ENCODE peak calls at places on chromosomes 16 and 17, in five cellular contexts. One of them, this sample, is unnamed.

GRCh38 chr16:68446941-68447675 is 1.2 kb downstream of the SMPD3 start:
- DNase-seq in right lobe of liver: peak
- DNase-seq in AG04450: no peak
- DNase-seq in uterus: no peak
- DNase-seq in CD8-positive, alpha-beta T cell: no peak
- DNase-seq in this sample: no peak

GRCh38 chr17:31321481-31321880 is at the start of gene EVI2A:
- DNase-seq in AG04450: no peak
- DNase-seq in CD8-positive, alpha-beta T cell: peak
- DNase-seq in right lobe of liver: no peak
- DNase-seq in uterus: no peak
- DNase-seq in this sample: peak

GRCh38 chr17:77635176-77635575 is 323.3 kb upstream of the TNRC6C start:
- DNase-seq in AG04450: no peak
- DNase-seq in right lobe of liver: peak
- DNase-seq in CD8-positive, alpha-beta T cell: no peak
- DNase-seq in uterus: no peak
- DNase-seq in this sample: no peak

GRCh38 chr17:51613255-51613654 is 352.9 kb downstream of the UTP18 start:
- DNase-seq in AG04450: no peak
- DNase-seq in right lobe of liver: no peak
- DNase-seq in uterus: no peak
- DNase-seq in CD8-positive, alpha-beta T cell: no peak
- DNase-seq in this sample: no peak

GRCh38 chr17:33602981-33603380 is 309.9 kb upstream of the ASIC2 start:
- DNase-seq in right lobe of liver: no peak
- DNase-seq in uterus: no peak
- DNase-seq in CD8-positive, alpha-beta T cell: no peak
- DNase-seq in AG04450: no peak
- DNase-seq in this sample: peak

GRCh38 chr17:57696050-57696449 is 49.0 kb downstream of the CCDC182 start:
- DNase-seq in uterus: no peak
- DNase-seq in right lobe of liver: no peak
- DNase-seq in AG04450: no peak
- DNase-seq in CD8-positive, alpha-beta T cell: no peak
- DNase-seq in this sample: no peak

GRCh38 chr16:7397901-7398300 is 65.3 kb downstream of the RBFOX1 start:
- DNase-seq in right lobe of liver: no peak
- DNase-seq in AG04450: no peak
- DNase-seq in uterus: no peak
- DNase-seq in CD8-positive, alpha-beta T cell: no peak
- DNase-seq in this sample: no peak

GRCh38 chr17:29292992-29293889 is 707 bp downstream of the NUFIP2 start:
- DNase-seq in CD8-positive, alpha-beta T cell: peak
- DNase-seq in uterus: peak
- DNase-seq in right lobe of liver: peak
- DNase-seq in AG04450: no peak
- DNase-seq in this sample: peak

GRCh38 chr16:78563905-78564304 is 464.5 kb downstream of the WWOX start:
- DNase-seq in AG04450: no peak
- DNase-seq in uterus: no peak
- DNase-seq in CD8-positive, alpha-beta T cell: no peak
- DNase-seq in right lobe of liver: no peak
- DNase-seq in this sample: no peak

GRCh38 chr16:638034-638543 is 2.0 kb upstream of the METTL26 start:
- DNase-seq in right lobe of liver: no peak
- DNase-seq in AG04450: no peak
- DNase-seq in CD8-positive, alpha-beta T cell: no peak
- DNase-seq in uterus: no peak
- DNase-seq in this sample: no peak

DNA sequence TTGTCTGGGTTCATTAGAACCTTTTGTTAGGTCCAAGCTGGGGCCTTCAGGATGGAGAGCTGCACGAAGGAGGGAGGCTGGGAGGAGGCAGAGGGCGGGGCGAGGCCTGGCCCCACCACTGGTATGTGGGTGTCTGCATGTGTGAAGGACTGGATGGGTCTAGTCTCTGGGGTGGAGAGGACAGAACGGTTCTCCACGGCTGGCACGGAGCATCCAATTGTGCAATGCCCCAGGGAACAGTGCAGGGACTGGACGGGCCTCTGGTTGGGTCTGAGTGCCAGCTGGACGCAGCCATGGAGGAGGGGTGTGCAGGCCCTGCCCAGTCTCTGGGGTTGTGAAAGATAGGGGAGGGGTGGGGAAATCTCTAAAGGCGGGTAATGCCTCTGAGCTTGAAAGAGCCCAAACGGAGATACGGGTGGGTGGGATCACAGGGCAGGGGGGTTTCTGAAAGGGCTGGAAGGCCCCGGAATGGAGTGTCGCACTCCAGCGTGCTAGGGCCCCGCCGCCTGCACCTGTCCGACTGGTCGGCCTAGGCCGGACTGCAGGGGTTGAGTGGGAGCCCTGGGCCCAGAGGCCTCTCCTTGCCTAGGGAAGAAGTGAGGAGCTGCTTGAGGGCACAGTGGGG is 1.6 kb downstream of the PPL start:
- DNase-seq in AG04450: no peak
- DNase-seq in uterus: peak
- DNase-seq in CD8-positive, alpha-beta T cell: no peak
- DNase-seq in right lobe of liver: peak
- DNase-seq in this sample: no peak
- H3K4me3 ChIP-seq in AG04450: no peak
- H3K4me3 ChIP-seq in uterus: no peak
- H3K4me3 ChIP-seq in CD8-positive, alpha-beta T cell: no peak
- H3K4me3 ChIP-seq in right lobe of liver: peak
- H3K4me3 ChIP-seq in this sample: no peak

DNA sequence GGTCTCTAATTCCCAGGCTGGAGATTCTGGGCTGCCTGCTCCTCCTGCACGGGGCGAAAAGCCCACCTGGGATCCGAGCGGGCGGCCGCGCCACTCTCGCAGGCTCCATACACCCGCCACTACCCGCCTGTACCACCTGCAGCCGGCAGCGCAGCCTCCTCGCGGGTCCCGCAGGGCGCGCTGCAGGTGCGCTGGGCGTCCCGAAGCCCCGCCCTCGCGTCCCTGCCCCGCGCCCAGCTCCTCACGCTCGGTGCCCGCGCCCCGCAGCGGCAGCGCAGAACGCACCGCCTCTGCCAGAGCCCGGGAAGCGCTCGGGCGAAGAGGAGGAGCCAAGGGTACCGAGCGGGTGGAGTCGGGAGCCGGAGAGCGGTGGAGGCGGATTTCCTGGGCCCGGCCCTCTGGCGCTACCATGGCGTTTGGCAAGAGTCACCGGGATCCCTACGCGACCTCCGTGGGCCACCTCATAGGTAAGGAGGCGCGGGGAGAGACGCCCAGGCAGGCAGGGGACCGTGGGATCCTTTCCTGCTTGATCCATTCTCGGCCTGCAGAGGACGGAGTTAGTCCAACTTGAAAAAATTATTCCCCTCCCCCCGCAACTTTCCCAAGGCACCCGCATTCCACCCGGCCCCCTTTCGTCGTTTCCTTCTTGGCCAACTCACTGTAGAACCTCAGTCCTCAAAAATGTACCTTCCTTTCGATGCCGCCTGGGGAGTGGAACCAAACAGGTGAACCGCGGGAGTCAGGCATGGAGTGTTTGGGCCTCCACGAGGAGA is at the start of gene TOM1L1:
- DNase-seq in AG04450: peak
- DNase-seq in uterus: peak
- DNase-seq in CD8-positive, alpha-beta T cell: no peak
- DNase-seq in right lobe of liver: peak
- DNase-seq in this sample: peak
- TF ChIP-seq CTCF in AG04450: peak
- TF ChIP-seq CTCF in uterus: no peak
- TF ChIP-seq CTCF in CD8-positive, alpha-beta T cell: no peak
- TF ChIP-seq CTCF in right lobe of liver: peak
- TF ChIP-seq CTCF in this sample: no peak

GRCh38 chr16:10939649-10940206 is 2.5 kb downstream of the DEXI start:
- DNase-seq in CD8-positive, alpha-beta T cell: no peak
- DNase-seq in AG04450: no peak
- DNase-seq in uterus: no peak
- DNase-seq in right lobe of liver: no peak
- DNase-seq in this sample: no peak
- H3K4me3 ChIP-seq in CD8-positive, alpha-beta T cell: no peak
- H3K4me3 ChIP-seq in AG04450: peak
- H3K4me3 ChIP-seq in uterus: no peak
- H3K4me3 ChIP-seq in right lobe of liver: peak
- H3K4me3 ChIP-seq in this sample: peak

GRCh38 chr16:57723170-57723569 is 12.4 kb upstream of the KATNB1 start:
- DNase-seq in CD8-positive, alpha-beta T cell: no peak
- DNase-seq in right lobe of liver: no peak
- DNase-seq in uterus: no peak
- DNase-seq in AG04450: no peak
- DNase-seq in this sample: no peak
- TF ChIP-seq CTCF in CD8-positive, alpha-beta T cell: no peak
- TF ChIP-seq CTCF in right lobe of liver: peak
- TF ChIP-seq CTCF in uterus: no peak
- TF ChIP-seq CTCF in AG04450: no peak
- TF ChIP-seq CTCF in this sample: no peak

DNA sequence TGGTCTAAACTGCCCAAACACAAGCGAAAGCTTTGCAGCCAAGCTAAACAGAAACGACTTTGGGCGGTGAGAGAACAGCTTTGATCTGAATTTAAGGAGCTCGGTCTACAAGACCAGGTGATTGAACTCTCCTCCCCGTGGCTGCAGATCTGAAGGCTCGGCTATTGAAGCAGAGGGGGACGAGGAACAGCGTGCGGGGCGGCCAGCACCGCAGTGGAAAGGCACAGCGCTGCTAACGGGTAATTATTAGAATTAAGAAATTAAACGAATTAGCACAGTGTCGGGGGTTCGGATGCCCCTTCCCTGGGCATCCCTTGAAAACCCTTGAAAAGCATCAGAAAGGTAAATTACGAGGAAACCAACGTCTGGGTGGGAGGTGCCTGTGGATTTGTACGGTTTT is 431 bp downstream of the TEKT3 start:
- DNase-seq in AG04450: no peak
- DNase-seq in uterus: no peak
- DNase-seq in CD8-positive, alpha-beta T cell: no peak
- DNase-seq in right lobe of liver: no peak
- DNase-seq in this sample: no peak
- H3K4me3 ChIP-seq in AG04450: peak
- H3K4me3 ChIP-seq in uterus: peak
- H3K4me3 ChIP-seq in CD8-positive, alpha-beta T cell: no peak
- H3K4me3 ChIP-seq in right lobe of liver: peak
- H3K4me3 ChIP-seq in this sample: no peak

GRCh38 chr17:22694362-22695227 is 1002.3 kb downstream of the KCNJ18 start:
- DNase-seq in AG04450: no peak
- DNase-seq in uterus: no peak
- DNase-seq in right lobe of liver: no peak
- DNase-seq in CD8-positive, alpha-beta T cell: no peak
- DNase-seq in this sample: no peak
- TF ChIP-seq CTCF in AG04450: peak
- TF ChIP-seq CTCF in uterus: no peak
- TF ChIP-seq CTCF in right lobe of liver: no peak
- TF ChIP-seq CTCF in CD8-positive, alpha-beta T cell: no peak
- TF ChIP-seq CTCF in this sample: peak

This sample was measured in GM12865.